ENCODE peak calls at places on chromosomes 13 and 19, in seven cellular contexts. S, O, Q, X, R, D and J are unnamed samples.
A peak's percentile ranks its signal among the peaks of the same experiment; 100 is the strongest.

GRCh38 chr13:49998714-49999624 is 2.1 kb downstream of the TRIM13 start:
- DNase-seq in S (no peak), O (no peak), X (no peak), Q (no peak), D (no peak), R (no peak), J (no peak)

GRCh38 chr13:40275636-40276035 is 390.8 kb downstream of the FOXO1 start:
- DNase-seq in O (no peak), R (no peak), X (no peak), D (no peak), S (no peak), Q (no peak), J (no peak)

GRCh38 chr19:50712833-50713232 is 6.8 kb downstream of the SHANK1 start:
- DNase-seq in O (no peak), D (no peak), R (no peak), X (peak; percentile 15), S (no peak), Q (no peak), J (no peak)

GRCh38 chr13:51502206-51502651 is 49.4 kb upstream of the INTS6 start:
- DNase-seq in X (no peak), O (no peak), S (no peak), D (no peak), Q (no peak), R (no peak), J (peak; percentile 30)

GRCh38 chr13:42553098-42554046 is 20.6 kb upstream of the TNFSF11 start:
- DNase-seq in X (no peak), S (no peak), D (no peak), O (no peak), Q (no peak), R (no peak), J (no peak)

GRCh38 chr13:106155411-106155810 is 380.1 kb downstream of the EFNB2 start:
- DNase-seq in X (no peak), R (no peak), O (no peak), S (no peak), Q (no peak), D (no peak), J (no peak)

GRCh38 chr13:108561152-108561551 is 68.3 kb upstream of the MYO16 start:
- DNase-seq in D (no peak), Q (no peak), O (no peak), S (no peak), X (no peak), R (no peak), J (no peak)

GRCh38 chr19:17975032-17975431 is 8.1 kb downstream of the KCNN1 start:
- DNase-seq in X (no peak), D (no peak), R (no peak), S (no peak), O (no peak), Q (no peak), J (no peak)

GRCh38 chr13:30063892-30064291 is 213.5 kb upstream of the UBL3 start:
- DNase-seq in R (no peak), S (no peak), O (no peak), D (no peak), Q (no peak), X (no peak), J (no peak)

GRCh38 chr19:9709305-9709704 is 34.4 kb upstream of the ZNF562 start:
- DNase-seq in D (no peak), S (no peak), Q (no peak), X (peak; percentile 31), R (no peak), O (no peak), J (no peak)

GRCh38 chr13:42153371-42153770 is 104.9 kb downstream of the DGKH start:
- DNase-seq in Q (no peak), R (no peak), O (no peak), D (no peak), S (no peak), X (no peak), J (no peak)

GRCh38 chr19:40347476-40348124 is 597 bp downstream of the C19orf47 start:
- DNase-seq in X (no peak), O (no peak), Q (no peak), S (no peak), D (no peak), R (no peak), J (no peak)

GRCh38 chr13:40158218-40158617 is 502.8 kb downstream of the COG6 start:
- DNase-seq in S (no peak), D (no peak), R (no peak), O (no peak), X (no peak), Q (no peak), J (no peak)

GRCh38 chr19:19064811-19065745 is 1.3 kb downstream of the SLC25A42 start:
- DNase-seq in S (no peak), D (no peak), X (peak; percentile 33), O (no peak), Q (no peak), R (no peak), J (no peak)

GRCh38 chr13:95896302-95896701 is 156.9 kb downstream of the UGGT2 start:
- DNase-seq in Q (no peak), O (no peak), S (no peak), D (no peak), R (no peak), X (no peak), J (no peak)

GRCh38 chr19:6476155-6476895 is 5.3 kb downstream of the DENND1C start:
- DNase-seq in X (peak; percentile 41), D (no peak), R (no peak), Q (peak; percentile 51), S (no peak), O (peak; percentile 95), J (no peak)

GRCh38 chr19:44673510-44673909 is 2.2 kb downstream of the CEACAM19 start:
- DNase-seq in O (no peak), S (no peak), D (no peak), R (no peak), X (no peak), Q (no peak), J (no peak)

GRCh38 chr19:38039966-38040365 is 133.0 kb downstream of the SIPA1L3 start:
- DNase-seq in R (no peak), S (no peak), O (no peak), Q (no peak), X (no peak), D (peak; percentile 59), J (no peak)

GRCh38 chr13:109787135-109787954 is 962 bp upstream of the IRS2 start:
- DNase-seq in S (peak; percentile 78), D (no peak), O (peak; percentile 62), X (no peak), R (no peak), Q (peak; percentile 56), J (no peak)

GRCh38 chr13:105956891-105957290 is 578.6 kb downstream of the EFNB2 start:
- DNase-seq in X (no peak), D (no peak), Q (no peak), R (no peak), O (no peak), S (no peak), J (no peak)

GRCh38 chr13:78806457-78806856 is 147.5 kb upstream of the OBI1 start:
- DNase-seq in D (no peak), R (no peak), X (no peak), Q (no peak), O (no peak), S (no peak), J (no peak)

GRCh38 chr13:114110091-114110829 is 22.2 kb downstream of the RASA3 start:
- DNase-seq in D (no peak), X (peak; percentile 48), Q (no peak), O (peak; percentile 58), R (peak; percentile 66), S (peak; percentile 70), J (no peak)

GRCh38 chr13:38167164-38167822 is 182.4 kb upstream of the UFM1 start:
- DNase-seq in Q (no peak), O (no peak), X (no peak), S (no peak), R (no peak), D (no peak), J (no peak)

GRCh38 chr13:94646904-94647303 is 45.2 kb downstream of the GPR180 start:
- DNase-seq in S (no peak), R (no peak), D (no peak), O (no peak), X (no peak), Q (no peak), J (no peak)

GRCh38 chr13:53005631-53006030 is 23.0 kb upstream of the OLFM4 start:
- DNase-seq in D (no peak), R (no peak), O (no peak), X (no peak), Q (no peak), S (no peak), J (no peak)

GRCh38 chr19:49988433-49988832 is 27.5 kb upstream of the SIGLEC11 start:
- DNase-seq in S (no peak), D (no peak), R (no peak), X (no peak), Q (no peak), O (no peak), J (no peak)

GRCh38 chr19:32651729-32652140 is 23.2 kb downstream of the ANKRD27 start:
- DNase-seq in O (no peak), D (no peak), X (peak; percentile 58), R (no peak), S (peak; percentile 66), Q (no peak), J (no peak)

GRCh38 chr19:38547446-38547845 is 70.3 kb downstream of the MAP4K1 start:
- DNase-seq in S (no peak), D (no peak), R (no peak), X (no peak), O (no peak), Q (no peak), J (no peak)

GRCh38 chr13:44842158-44842557 is 147.1 kb downstream of the NUFIP1 start:
- DNase-seq in R (no peak), Q (no peak), S (no peak), D (peak; percentile 49), O (no peak), X (no peak), J (no peak)

GRCh38 chr13:48319458-48320395 is 16.2 kb downstream of the RB1 start:
- DNase-seq in R (no peak), Q (no peak), X (no peak), O (peak; percentile 58), D (no peak), S (no peak), J (no peak)

GRCh38 chr19:13100871-13101589 is 1.6 kb downstream of the LYL1 start:
- DNase-seq in Q (no peak), S (no peak), X (no peak), O (no peak), R (peak; percentile 69), D (no peak), J (no peak)
- TF ChIP-seq CTCF in Q (no peak), S (no peak), X (peak; percentile 17), O (peak; percentile 8), R (no peak), D (no peak), J (peak; percentile 41)

GRCh38 chr13:99690426-99691189 is 189.3 kb downstream of the TM9SF2 start:
- DNase-seq in X (no peak), S (no peak), O (no peak), D (no peak), Q (no peak), R (no peak), J (no peak)
- H3K4me3 ChIP-seq in X (no peak overlapping the region), S (no peak overlapping the region), O (no peak overlapping the region), D (no peak overlapping the region), Q (no peak overlapping the region), R (no peak overlapping the region), J (peak overlapping the region; percentile 33)

GRCh38 chr19:14361824-14362223 is 19.4 kb upstream of the ADGRE5 start:
- DNase-seq in Q (no peak), O (no peak), X (no peak), S (no peak), D (no peak), R (no peak), J (no peak)
- TF ChIP-seq CTCF in Q (no peak), O (no peak), X (no peak), S (no peak), D (peak; percentile 12), R (no peak), J (peak; percentile 41)

GRCh38 chr13:73212482-73212881 is 153.7 kb downstream of the KLF5 start:
- DNase-seq in D (no peak), X (no peak), O (no peak), S (no peak), R (no peak), Q (no peak), J (no peak)
- H3K4me3 ChIP-seq in D (no peak overlapping the region), X (no peak overlapping the region), O (no peak overlapping the region), S (no peak overlapping the region), R (no peak overlapping the region), Q (no peak overlapping the region), J (no peak overlapping the region)